ENCODE peak calls at places on chromosomes 11 and 22, in nine cellular contexts. Y is B cell, L is body of pancreas, R is Calu3, D is cardiac muscle cell, Q is astrocyte of the cerebellum, G is retinal pigment epithelial cell, E is fibroblast of mammary gland, P is AG09319. F is an unnamed sample.

GRCh38 chr11:127843483-127844396 is 743.6 kb downstream of the ETS1 start:
- DNase-seq in P (peak), L (peak), R (peak), E (peak), G (peak), D (peak), Q (peak), Y (no peak), F (peak)

GRCh38 chr22:48556751-48557150 is 1270.9 kb downstream of the BRD1 start:
- DNase-seq in D (no peak), E (no peak), P (no peak), L (no peak), Q (no peak), R (no peak), Y (no peak), G (no peak), F (no peak)

GRCh38 chr11:9905562-9905961 is 241.7 kb downstream of the SWAP70 start:
- DNase-seq in G (no peak), E (peak), P (no peak), R (no peak), L (no peak), Q (no peak), D (no peak), Y (no peak), F (no peak)

GRCh38 chr11:27705873-27706820 is 5.9 kb upstream of the BDNF start:
- DNase-seq in R (peak), Y (peak), G (no peak), L (peak), Q (no peak), E (peak), P (no peak), D (peak), F (peak)

GRCh38 chr11:69005631-69006368 is 7.2 kb downstream of the MRGPRF start:
- DNase-seq in P (no peak), L (no peak), D (no peak), Q (no peak), E (no peak), Y (no peak), G (no peak), R (no peak), F (no peak)

GRCh38 chr11:36375348-36376314 is 79.5 kb downstream of the PRR5L start:
- DNase-seq in Y (no peak), R (no peak), L (no peak), Q (no peak), E (no peak), P (no peak), G (no peak), D (no peak), F (peak)

GRCh38 chr11:91947215-91947614 is 277.4 kb upstream of the FAT3 start:
- DNase-seq in G (peak), P (no peak), Q (peak), L (peak), D (no peak), E (peak), Y (no peak), R (peak), F (no peak)

GRCh38 chr11:117626576-117626975 is 170.4 kb downstream of the DSCAML1 start:
- DNase-seq in Y (no peak), L (no peak), Q (no peak), R (no peak), G (no peak), E (no peak), D (no peak), P (no peak), F (no peak)

GRCh38 chr11:12692238-12693074 is 18.2 kb downstream of the TEAD1 start:
- DNase-seq in L (peak), P (peak), R (peak), G (peak), D (peak), Q (peak), E (peak), Y (no peak), F (peak)

GRCh38 chr22:20867179-20868099 is 8.6 kb downstream of the SNAP29 start:
- DNase-seq in E (peak), P (no peak), L (peak), Q (no peak), D (peak), G (no peak), Y (no peak), R (peak), F (no peak)

GRCh38 chr11:17386331-17387084 is 2.0 kb downstream of the KCNJ11 start:
- DNase-seq in G (no peak), E (peak), R (peak), L (peak), Q (no peak), P (no peak), D (peak), Y (no peak), F (peak)

GRCh38 chr11:1224491-1225385 is 1.9 kb downstream of the MUC5B start:
- DNase-seq in E (no peak), Y (peak), R (no peak), P (no peak), L (peak), Q (no peak), G (no peak), D (no peak), F (peak)

GRCh38 chr11:19092850-19093249 is 24.1 kb upstream of the ZDHHC13 start:
- DNase-seq in E (no peak), R (no peak), Q (no peak), G (no peak), L (no peak), Y (no peak), P (no peak), D (no peak), F (no peak)

GRCh38 chr11:70070736-70071135 is 7.4 kb upstream of the ANO1 start:
- DNase-seq in E (no peak), G (no peak), P (no peak), R (no peak), Q (no peak), L (no peak), Y (no peak), D (no peak), F (no peak)

GRCh38 chr11:72848846-72849466 is 34.7 kb downstream of the ATG16L2 start:
- DNase-seq in L (no peak), P (no peak), E (peak), Q (no peak), D (peak), G (no peak), Y (no peak), R (peak), F (no peak)

GRCh38 chr22:29744902-29745301 is 21.9 kb downstream of the ZMAT5 start:
- DNase-seq in L (no peak), G (peak), R (no peak), D (no peak), P (peak), Y (no peak), Q (no peak), E (peak), F (no peak)

GRCh38 chr11:104127828-104128227 is 36.1 kb downstream of the PDGFD start:
- DNase-seq in L (no peak), D (no peak), Q (no peak), P (no peak), E (peak), Y (no peak), R (no peak), G (no peak), F (no peak)

DNA sequence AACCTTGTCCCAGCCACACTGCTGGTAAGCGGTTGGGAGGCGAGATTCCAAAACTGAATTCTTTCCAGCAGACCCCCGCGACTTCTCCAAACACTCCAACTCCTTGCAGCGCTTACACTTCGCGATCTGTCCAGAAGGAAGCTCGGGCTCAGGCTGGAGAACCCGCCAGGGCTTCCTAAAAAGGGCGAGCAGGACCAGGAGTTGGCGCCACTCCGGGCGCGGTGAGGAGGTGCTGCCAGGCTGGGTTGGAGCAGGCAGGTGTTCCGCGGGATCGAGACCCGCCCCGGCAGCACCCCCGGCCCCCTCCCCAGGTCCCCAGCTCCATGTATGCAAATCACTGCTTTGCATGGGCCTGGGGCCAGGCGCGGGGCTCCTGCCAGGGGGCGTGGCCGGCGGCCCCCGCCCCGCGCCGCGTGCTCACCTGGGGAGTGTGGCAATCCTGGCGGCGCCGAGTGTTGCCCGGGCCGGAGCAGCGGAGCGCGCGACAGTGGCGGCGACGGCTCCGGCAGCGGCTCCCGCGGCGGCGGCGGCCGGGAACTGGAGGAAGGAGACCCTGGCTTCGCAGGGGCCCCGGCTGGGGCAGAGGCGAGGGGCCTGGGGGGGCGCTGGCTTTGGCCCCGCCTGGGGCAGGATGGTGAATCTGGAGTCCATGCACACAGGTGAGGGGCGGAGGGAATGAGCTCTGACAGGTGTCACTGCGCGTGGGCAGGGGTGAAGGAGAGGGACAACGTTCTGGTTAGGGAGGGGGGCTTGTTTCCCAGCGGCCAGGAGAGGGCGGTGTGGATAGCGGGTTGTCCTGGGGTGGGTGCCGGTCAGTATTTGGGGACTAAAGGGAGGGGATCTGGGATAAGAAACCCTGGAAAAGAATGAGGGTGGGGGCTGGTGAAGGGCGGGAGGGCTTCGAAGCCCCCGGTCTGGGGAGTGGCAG is at the start of gene POU2F3:
- DNase-seq in Q (no peak), L (peak), D (peak), G (no peak), P (no peak), Y (no peak), E (no peak), R (peak), F (peak)
- TF ChIP-seq CTCF in Q (peak), L (no peak), D (peak), G (peak), P (peak), Y (no peak), E (peak), R (peak), F (peak)

DNA sequence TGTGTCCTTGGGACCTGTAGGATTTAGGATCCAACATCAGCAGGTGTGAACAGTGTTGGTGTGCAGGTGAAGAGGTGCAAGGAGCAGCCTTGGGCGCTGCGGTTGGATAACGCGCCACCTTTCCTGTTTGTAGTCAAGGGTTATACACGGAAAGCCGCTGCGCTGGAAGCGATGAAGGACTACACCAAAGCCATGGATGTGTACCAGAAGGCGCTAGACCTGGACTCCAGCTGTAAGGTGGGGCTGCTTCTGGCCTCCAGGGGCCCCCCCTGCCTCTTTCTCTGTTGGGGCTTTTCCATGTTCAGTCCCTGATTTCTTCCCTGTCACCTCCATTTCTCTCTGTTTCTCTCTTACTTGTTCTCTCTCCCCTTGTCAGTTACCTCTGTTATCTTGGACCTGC is 3.5 kb upstream of the FERMT3 start:
- DNase-seq in D (no peak), E (no peak), P (no peak), L (no peak), R (no peak), Q (no peak), G (no peak), Y (no peak), F (no peak)
- TF ChIP-seq CTCF in D (no peak), E (no peak), P (no peak), L (no peak), R (no peak), Q (no peak), G (no peak), Y (no peak), F (no peak)

GRCh38 chr11:7687386-7687785 is 14.1 kb upstream of the CYB5R2 start:
- DNase-seq in R (no peak), Y (no peak), Q (no peak), E (no peak), P (no peak), D (no peak), G (no peak), L (no peak), F (no peak)

GRCh38 chr11:7689239-7689638 is 15.9 kb upstream of the CYB5R2 start:
- DNase-seq in G (no peak), P (no peak), L (no peak), R (no peak), D (no peak), E (no peak), Q (no peak), Y (no peak), F (no peak)

GRCh38 chr11:7688238-7688826 is 15.0 kb upstream of the CYB5R2 start:
- DNase-seq in Q (peak), R (peak), P (no peak), E (peak), L (no peak), G (no peak), Y (peak), D (peak), F (peak)

GRCh38 chr11:7686761-7687160 is 13.5 kb upstream of the CYB5R2 start:
- DNase-seq in D (no peak), L (no peak), Y (no peak), G (no peak), P (no peak), Q (no peak), E (no peak), R (no peak), F (no peak)

DNA sequence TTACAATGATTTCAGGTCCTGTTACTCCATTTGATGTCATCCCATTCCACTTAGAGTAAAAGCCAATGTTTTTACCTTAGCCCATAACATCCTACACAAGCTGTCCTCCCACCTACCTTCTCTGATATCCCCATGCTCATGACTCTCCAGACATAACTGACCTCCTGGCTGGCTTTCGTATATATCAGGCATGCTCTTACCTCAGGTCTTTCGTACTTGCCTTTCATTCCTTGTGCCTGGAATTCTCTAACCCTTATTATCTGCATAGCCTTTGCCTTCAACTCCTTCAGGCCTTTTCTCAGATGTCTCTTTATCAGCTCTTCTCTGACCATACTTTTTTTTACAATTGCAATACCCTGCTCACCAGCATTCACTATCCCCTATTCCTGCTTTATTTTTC is 10.3 kb upstream of the CYB5R2 start:
- DNase-seq in E (no peak), Y (no peak), P (no peak), Q (no peak), L (no peak), R (no peak), D (no peak), G (no peak), F (no peak)
- TF ChIP-seq CTCF in E (no peak), Y (no peak), P (no peak), Q (no peak), L (no peak), R (no peak), D (no peak), G (no peak), F (no peak)

GRCh38 chr11:67996622-67997459 is 7.1 kb downstream of the UNC93B1 start:
- DNase-seq in R (peak), L (peak), G (no peak), D (peak), Q (no peak), P (no peak), Y (peak), E (peak), F (peak)
- TF ChIP-seq CTCF in R (no peak), L (no peak), G (no peak), D (no peak), Q (no peak), P (no peak), Y (no peak), E (no peak), F (no peak)

DNA sequence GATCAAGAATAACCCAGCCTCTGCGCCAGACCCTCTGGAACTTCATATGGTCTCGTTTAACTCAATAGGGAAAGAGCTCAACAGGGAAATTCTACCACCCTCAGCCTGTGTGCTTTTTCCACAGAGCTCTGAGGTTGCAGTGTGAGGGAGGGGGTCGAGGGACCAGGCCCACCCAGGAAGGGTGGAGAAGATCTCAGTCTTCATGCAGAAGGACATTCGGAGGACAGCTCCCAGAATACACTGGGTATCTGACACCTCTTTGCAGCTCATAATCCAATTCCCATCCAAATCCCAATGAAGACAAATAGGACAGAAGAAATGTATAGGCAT is 56.6 kb downstream of the ST14 start:
- DNase-seq in G (no peak), P (no peak), Q (no peak), R (no peak), D (no peak), E (no peak), Y (no peak), L (no peak), F (no peak)
- TF ChIP-seq CTCF in G (no peak), P (no peak), Q (no peak), R (no peak), D (no peak), E (no peak), Y (no peak), L (no peak), F (no peak)

GRCh38 chr11:59676205-59676604 is 7.4 kb upstream of the PATL1 start:
- DNase-seq in D (no peak), P (no peak), E (no peak), L (no peak), G (no peak), Q (no peak), R (no peak), Y (no peak), F (no peak)

GRCh38 chr11:59678813-59679165 is 10.0 kb upstream of the PATL1 start:
- DNase-seq in D (no peak), R (no peak), G (no peak), L (no peak), E (no peak), Y (no peak), Q (no peak), P (no peak), F (no peak)

GRCh38 chr11:59680287-59681154 is 11.7 kb upstream of the PATL1 start:
- DNase-seq in E (peak), R (peak), D (peak), Q (peak), G (peak), L (peak), Y (peak), P (peak), F (peak)

GRCh38 chr11:59679347-59679746 is 10.5 kb upstream of the PATL1 start:
- DNase-seq in Y (no peak), P (no peak), L (no peak), D (no peak), Q (no peak), E (no peak), R (no peak), G (no peak), F (no peak)

GRCh38 chr11:59678118-59678812 is 9.4 kb upstream of the PATL1 start:
- DNase-seq in P (no peak), R (no peak), E (peak), Y (no peak), L (no peak), G (no peak), D (no peak), Q (no peak), F (no peak)
- TF ChIP-seq CTCF in P (no peak), R (no peak), E (peak), Y (peak), L (no peak), G (no peak), D (no peak), Q (no peak), F (no peak)

DNA sequence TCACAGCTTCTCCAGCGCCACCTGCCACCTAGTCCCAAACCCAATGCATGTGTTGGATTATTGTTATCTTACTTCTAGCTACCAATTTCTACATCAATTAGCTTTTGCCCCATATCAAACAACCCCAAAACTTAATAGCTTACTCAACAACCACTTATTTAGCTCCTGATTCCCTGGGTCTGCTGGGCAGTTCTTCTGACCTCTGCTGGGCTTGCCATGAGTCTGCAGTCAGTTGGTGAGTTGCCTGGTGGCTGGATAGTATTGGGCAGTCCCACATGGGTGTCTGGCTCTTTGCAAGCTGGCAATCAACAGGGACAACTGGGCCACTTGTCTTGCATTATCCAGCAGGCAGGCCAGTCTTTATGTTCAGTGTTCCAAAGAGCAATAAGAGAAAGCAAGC is 13.6 kb upstream of the MS4A15 start:
- DNase-seq in D (no peak), E (no peak), R (no peak), Y (no peak), P (no peak), Q (no peak), G (no peak), L (no peak), F (no peak)
- TF ChIP-seq CTCF in D (no peak), E (no peak), R (no peak), Y (no peak), P (no peak), Q (no peak), G (no peak), L (no peak), F (no peak)

GRCh38 chr11:106159846-106160245 is 82.4 kb downstream of the AASDHPPT start:
- DNase-seq in P (no peak), G (no peak), D (no peak), L (no peak), E (peak), R (no peak), Y (no peak), Q (no peak), F (no peak)

GRCh38 chr11:106152824-106153223 is 75.4 kb downstream of the AASDHPPT start:
- DNase-seq in D (no peak), E (peak), L (no peak), R (no peak), Y (no peak), G (no peak), Q (no peak), P (no peak), F (no peak)

GRCh38 chr11:106152013-106152412 is 74.6 kb downstream of the AASDHPPT start:
- DNase-seq in P (peak), D (no peak), L (peak), E (peak), R (peak), Q (peak), Y (no peak), G (no peak), F (no peak)

GRCh38 chr11:106160494-106160893 is 83.0 kb downstream of the AASDHPPT start:
- DNase-seq in Y (no peak), E (no peak), L (no peak), G (no peak), D (no peak), P (no peak), Q (no peak), R (no peak), F (no peak)

DNA sequence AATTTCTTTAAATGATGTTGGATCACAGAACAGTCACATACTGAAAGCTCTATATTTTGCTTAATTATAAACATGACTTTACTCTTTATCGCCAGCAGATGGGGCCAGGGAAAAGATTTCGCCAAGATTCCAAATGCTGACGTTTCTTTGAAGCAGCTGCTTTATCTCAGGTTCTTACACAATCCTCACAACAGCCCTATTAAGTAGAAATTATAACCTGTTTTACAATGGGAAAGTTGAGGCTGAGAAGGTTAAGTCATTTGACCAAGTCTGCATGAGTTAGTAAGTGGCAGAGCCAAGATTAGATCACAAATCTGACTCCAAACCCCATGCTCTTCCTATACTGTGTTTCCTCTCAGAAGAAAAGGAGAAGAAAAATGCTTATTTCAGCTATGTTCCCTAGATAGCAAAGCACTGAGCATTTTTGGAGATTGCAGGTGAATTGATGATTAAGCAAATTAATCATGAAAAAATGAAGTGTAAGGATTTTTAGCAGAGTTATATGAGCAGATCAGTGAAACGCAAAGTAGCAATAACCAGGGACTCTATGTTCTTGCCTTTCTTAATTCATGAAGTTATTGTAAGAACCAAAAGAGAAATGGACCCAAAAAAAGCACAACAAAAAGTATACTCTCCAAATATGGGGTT is 79.0 kb downstream of the AASDHPPT start:
- DNase-seq in D (peak), Q (peak), R (peak), G (peak), E (peak), Y (no peak), P (peak), L (peak), F (peak)
- TF ChIP-seq CTCF in D (peak), Q (peak), R (no peak), G (peak), E (peak), Y (no peak), P (peak), L (peak), F (peak)

GRCh38 chr11:15826826-15827225 is 529.5 kb downstream of the SOX6 start:
- DNase-seq in P (no peak), D (peak), G (no peak), L (no peak), Y (no peak), R (peak), Q (no peak), E (peak), F (peak)
- TF ChIP-seq CTCF in P (peak), D (peak), G (peak), L (no peak), Y (no peak), R (peak), Q (peak), E (peak), F (peak)

F was measured in nephron progenitor cell.